ENCODE peak calls at places on chromosomes 1 and 21, in nine cellular contexts. P is mucosa of gallbladder; E is AG20443; D is M059J; H is CD4-positive, CD25-positive, alpha-beta regulatory T cell; B is left lung; Z is CD8-positive, alpha-beta T cell; A is stimulated activated CD8-positive, alpha-beta memory T cell treated with anti-CD3 and anti-CD28 coated beads, Interleukin-7, amount 100 ng/mL, for 1 hour; C is sigmoid colon. Q is an unnamed sample.

GRCh38 chr1:186325239-186325638 is 49.8 kb downstream of the TPR start:
- DNase-seq in P (no peak), E (no peak), D (no peak), H (no peak), B (no peak), Z (no peak), A (no peak), C (no peak), Q (no peak)

GRCh38 chr1:199290186-199290585 is 651.3 kb downstream of the PTPRC start:
- DNase-seq in P (no peak), E (no peak), D (peak), H (no peak), B (no peak), Z (no peak), A (no peak), C (no peak), Q (no peak)

GRCh38 chr21:46144464-46145070 is 10.8 kb downstream of the FTCD start:
- DNase-seq in P (no peak), E (no peak), D (no peak), H (no peak), B (no peak), Z (no peak), A (no peak), C (peak), Q (no peak)

GRCh38 chr1:43653339-43653738 is 3.4 kb downstream of the KDM4A start:
- DNase-seq in P (no peak), E (peak), D (no peak), H (no peak), B (no peak), Z (no peak), A (no peak), C (no peak), Q (no peak)

GRCh38 chr1:67575861-67576260 is 109.1 kb upstream of the GADD45A start:
- DNase-seq in P (no peak), E (peak), D (peak), H (no peak), B (no peak), Z (no peak), A (no peak), C (no peak), Q (peak)

GRCh38 chr1:228006793-228007053 is at the start of gene WNT3A:
- DNase-seq in P (no peak), E (no peak), D (no peak), H (no peak), B (no peak), Z (no peak), A (no peak), C (peak), Q (no peak)

GRCh38 chr1:196897158-196897828 is 9.4 kb downstream of the CFHR4 start:
- DNase-seq in P (no peak), E (peak), D (no peak), H (no peak), B (no peak), Z (no peak), A (no peak), C (no peak), Q (no peak)

GRCh38 chr1:157201767-157202166 is 63.6 kb upstream of the ETV3 start:
- DNase-seq in P (no peak), E (no peak), D (no peak), H (no peak), B (peak), Z (no peak), A (no peak), C (no peak), Q (no peak)

GRCh38 chr21:44790401-44790800 is 11.2 kb downstream of the UBE2G2 start:
- DNase-seq in P (no peak), E (no peak), D (no peak), H (no peak), B (no peak), Z (no peak), A (no peak), C (no peak), Q (no peak)

GRCh38 chr1:147273409-147274307 is 31.2 kb downstream of the CHD1L start:
- DNase-seq in P (peak), E (peak), D (peak), H (peak), B (no peak), Z (no peak), A (no peak), C (no peak), Q (no peak)

GRCh38 chr1:176243746-176244145 is 36.7 kb upstream of the COP1 start:
- DNase-seq in P (no peak), E (peak), D (no peak), H (no peak), B (no peak), Z (no peak), A (no peak), C (no peak), Q (no peak)

GRCh38 chr1:5992814-5993552 is 758 bp upstream of the NPHP4 start:
- DNase-seq in P (no peak), E (peak), D (peak), H (peak), B (no peak), Z (no peak), A (no peak), C (no peak), Q (peak)

GRCh38 chr1:1778827-1779675 is 781 bp upstream of the NADK start:
- DNase-seq in P (peak), E (peak), D (peak), H (peak), B (peak), Z (peak), A (peak), C (peak), Q (peak)

GRCh38 chr21:43277481-43278351 is 108.9 kb downstream of the CRYAA start:
- DNase-seq in P (no peak), E (no peak), D (no peak), H (no peak), B (peak), Z (no peak), A (no peak), C (no peak), Q (peak)

GRCh38 chr1:66540434-66541032 is 6.6 kb downstream of the SGIP1 start:
- DNase-seq in P (no peak), E (no peak), D (peak), H (no peak), B (no peak), Z (no peak), A (no peak), C (no peak), Q (no peak)